ENCODE peak calls at places on chromosomes 6 and 20, in six cellular contexts. M is IMR-90, O is spleen, U is ovary, V is fibroblast of pulmonary artery, G is heart left ventricle. K is an unnamed sample.
A peak's percentile ranks its signal among the peaks of the same experiment; 100 is the strongest.

GRCh38 chr6:65546894-65547293 is 160.1 kb downstream of the EYS start:
- DNase-seq in G (no peak), O (no peak), U (no peak), V (no peak), M (no peak), K (no peak)

GRCh38 chr20:24503352-24503931 is 34.0 kb downstream of the SYNDIG1 start:
- DNase-seq in U (no peak), O (no peak), V (peak; percentile 20), M (peak; percentile 13), G (peak; percentile 73), K (no peak)

GRCh38 chr6:149636116-149636515 is 12.4 kb downstream of the KATNA1 start:
- DNase-seq in V (peak; percentile 46), M (peak; percentile 63), U (no peak), O (no peak), G (no peak), K (no peak)

GRCh38 chr6:87904041-87904440 is 143.6 kb upstream of the SPACA1 start:
- DNase-seq in U (no peak), O (no peak), V (no peak), M (no peak), G (no peak), K (no peak)

GRCh38 chr20:12159266-12159665 is 241.6 kb downstream of the BTBD3 start:
- DNase-seq in U (no peak), O (no peak), G (no peak), M (peak; percentile 3), V (no peak), K (no peak)

GRCh38 chr6:36671687-36672375 is 6.7 kb upstream of the CDKN1A start:
- DNase-seq in M (no peak), O (no peak), U (no peak), G (no peak), V (no peak), K (no peak)

GRCh38 chr6:128495536-128496333 is 24.7 kb downstream of the PTPRK start:
- DNase-seq in G (no peak), V (no peak), M (no peak), O (no peak), U (no peak), K (no peak)

GRCh38 chr20:37142708-37143107 is 36.4 kb upstream of the RPN2 start:
- DNase-seq in O (no peak), V (no peak), U (no peak), G (no peak), M (peak; percentile 6), K (no peak)

GRCh38 chr20:56909918-56910714 is 281.0 kb downstream of the TFAP2C start:
- DNase-seq in M (no peak), O (no peak), U (no peak), V (no peak), G (no peak), K (no peak)

GRCh38 chr6:107812370-107812769 is 11.7 kb downstream of the SCML4 start:
- DNase-seq in G (no peak), V (no peak), O (no peak), U (no peak), M (no peak), K (no peak)

GRCh38 chr6:156780117-156780641 is 3.0 kb downstream of the ARID1B start:
- DNase-seq in V (peak; percentile 95), U (no peak), G (no peak), M (peak; percentile 96), O (no peak), K (peak; percentile 84)

GRCh38 chr20:57526067-57526884 is 1.3 kb upstream of the CTCFL start:
- DNase-seq in V (no peak), O (no peak), U (no peak), M (no peak), G (no peak), K (no peak)

GRCh38 chr6:17758113-17758512 is 51.4 kb upstream of the NUP153 start:
- DNase-seq in G (no peak), M (peak; percentile 5), V (no peak), U (no peak), O (no peak), K (no peak)

GRCh38 chr6:7216941-7217621 is 95.9 kb downstream of the SSR1 start:
- DNase-seq in U (no peak), V (peak; percentile 15), M (no peak), G (peak; percentile 77), O (no peak), K (no peak)

GRCh38 chr6:142009647-142010046 is 123.1 kb upstream of the GJE1 start:
- DNase-seq in U (no peak), M (peak; percentile 72), V (peak; percentile 60), O (no peak), G (no peak), K (no peak)

GRCh38 chr20:59428441-59429205 is 128.2 kb downstream of the EDN3 start:
- DNase-seq in O (no peak), M (no peak), U (no peak), V (no peak), G (no peak), K (no peak)
- TF ChIP-seq CTCF in O (no peak), M (no peak), U (no peak), V (no peak), G (peak; percentile 13), K (no peak)

DNA sequence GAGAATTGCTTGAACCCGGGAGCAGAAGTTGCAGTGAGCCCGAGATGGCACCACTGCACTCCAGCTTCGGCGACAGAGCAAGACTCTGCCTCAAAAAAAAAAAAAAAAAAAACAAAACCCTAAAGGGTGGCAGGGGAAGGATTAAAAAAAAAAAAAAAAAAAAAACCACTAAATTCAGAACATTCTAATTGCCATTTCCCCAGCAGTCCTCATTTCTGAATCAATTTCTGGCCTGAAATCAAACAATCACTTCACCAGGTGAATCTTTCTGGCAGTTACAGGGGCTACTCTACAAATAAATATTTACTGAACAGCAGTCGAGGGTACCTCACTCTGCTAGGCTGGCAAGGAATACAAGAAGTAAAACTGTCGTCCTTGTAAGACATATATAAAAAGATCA is 1.2 kb downstream of the UQCC1 start:
- DNase-seq in U (no peak), O (no peak), M (no peak), V (no peak), G (no peak), K (no peak)
- H3K4me3 ChIP-seq in U (no peak overlapping the region), O (peak overlapping the region; percentile 77), M (peak overlapping the region; percentile 82), V (peak overlapping the region; percentile 98), G (no peak overlapping the region), K (peak overlapping the region; percentile 88)

GRCh38 chr6:72458521-72458920 is 163.3 kb upstream of the KCNQ5 start:
- DNase-seq in V (no peak), O (no peak), M (no peak), U (no peak), G (no peak), K (no peak)

GRCh38 chr6:72461144-72461543 is 160.7 kb upstream of the KCNQ5 start:
- DNase-seq in O (no peak), G (no peak), V (peak; percentile 13), U (no peak), M (peak; percentile 61), K (no peak)

GRCh38 chr6:72457738-72458137 is 164.1 kb upstream of the KCNQ5 start:
- DNase-seq in M (no peak), G (no peak), V (no peak), U (no peak), O (no peak), K (no peak)
- TF ChIP-seq CTCF in M (no peak), G (no peak), V (no peak), U (no peak), O (no peak), K (no peak)

GRCh38 chr20:62951896-62952372 is 575 bp upstream of the SLC17A9 start:
- DNase-seq in O (peak; percentile 78), V (no peak), U (no peak), M (no peak), G (no peak), K (no peak)
- H3K4me3 ChIP-seq in O (peak overlapping the region; percentile 48), V (no peak overlapping the region), U (no peak overlapping the region), M (peak overlapping the region; percentile 25), G (no peak overlapping the region), K (peak overlapping the region; percentile 49)

DNA sequence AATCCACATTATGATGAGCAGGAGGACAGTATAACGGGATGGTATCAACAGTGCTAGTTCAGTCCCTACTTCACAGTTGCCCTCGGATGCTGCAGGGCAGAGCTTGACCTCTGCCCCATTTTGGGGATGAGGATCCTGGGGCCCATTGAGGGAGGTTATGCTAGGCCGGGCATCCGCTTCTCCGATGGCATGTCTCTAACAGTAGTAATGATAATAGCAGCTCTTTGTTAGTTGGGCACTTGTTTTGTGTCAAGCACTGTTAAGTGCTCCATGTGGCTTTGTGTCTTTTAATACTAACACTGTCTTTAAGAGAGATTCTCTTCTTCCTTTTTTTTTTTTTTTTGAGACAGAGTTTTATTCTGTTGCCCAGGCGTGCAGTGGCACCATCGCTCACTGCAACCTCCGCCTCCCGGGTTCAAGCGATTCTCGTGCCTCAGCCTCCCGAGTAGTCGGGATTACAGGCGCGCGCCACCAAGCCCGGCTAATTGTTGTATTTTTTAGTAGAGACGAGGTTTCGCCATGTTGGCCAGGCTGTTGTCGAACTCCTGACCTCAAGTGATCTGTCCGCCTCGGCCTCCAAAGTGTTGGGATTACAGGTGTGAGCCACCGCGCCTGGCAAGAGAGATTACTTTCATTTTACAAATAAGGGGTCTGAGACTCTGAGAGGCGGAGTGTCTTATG is 1.1 kb downstream of the MAPRE1 start:
- DNase-seq in M (no peak), O (peak; percentile 78), G (no peak), U (peak; percentile 34), V (no peak), K (no peak)
- TF ChIP-seq CTCF in M (no peak), O (no peak), G (no peak), U (no peak), V (no peak), K (no peak)

GRCh38 chr20:49560646-49561045 is 7.3 kb downstream of the PTGIS start:
- DNase-seq in V (no peak), M (no peak), G (no peak), O (no peak), U (peak; percentile 26), K (no peak)

GRCh38 chr20:49561256-49561655 is 6.7 kb downstream of the PTGIS start:
- DNase-seq in M (no peak), U (peak; percentile 26), O (no peak), G (no peak), V (no peak), K (no peak)

GRCh38 chr20:49560186-49560585 is 7.8 kb downstream of the PTGIS start:
- DNase-seq in M (no peak), V (no peak), G (no peak), O (no peak), U (no peak), K (no peak)

GRCh38 chr20:49558826-49559225 is 9.1 kb downstream of the PTGIS start:
- DNase-seq in O (no peak), M (no peak), G (no peak), U (no peak), V (no peak), K (no peak)

GRCh38 chr20:49559411-49560081 is 8.4 kb downstream of the PTGIS start:
- DNase-seq in O (no peak), M (no peak), U (no peak), V (peak; percentile 88), G (no peak), K (no peak)
- H3K4me3 ChIP-seq in O (no peak overlapping the region), M (no peak overlapping the region), U (no peak overlapping the region), V (no peak overlapping the region), G (no peak overlapping the region), K (no peak overlapping the region)

DNA sequence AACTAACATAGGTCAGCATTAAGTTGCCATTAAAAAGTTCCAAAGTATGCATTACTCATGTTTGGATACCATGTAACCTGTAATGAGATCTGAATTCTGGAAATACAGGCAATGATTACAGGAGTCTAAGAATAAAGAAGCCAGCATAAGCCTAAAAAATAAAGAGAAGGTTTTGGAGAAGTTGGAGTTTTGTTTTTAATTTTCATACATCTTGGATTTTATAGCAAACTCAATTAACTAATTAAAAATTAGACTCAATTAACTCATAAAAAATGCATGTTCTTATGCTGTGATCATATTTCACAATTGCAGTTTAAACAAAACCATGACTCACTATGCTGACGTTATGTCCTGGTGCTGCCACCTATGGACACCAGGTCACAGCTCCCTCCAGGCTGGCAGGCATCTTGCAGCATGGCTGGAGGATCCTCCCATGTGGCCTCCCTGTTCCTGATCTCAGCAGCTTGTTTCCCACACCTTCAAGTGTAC is 648.8 kb upstream of the AGPAT4 start:
- DNase-seq in V (peak; percentile 47), M (peak; percentile 65), U (no peak), G (peak; percentile 59), O (no peak), K (no peak)
- TF ChIP-seq CTCF in V (peak; percentile 27), M (no peak), U (no peak), G (peak; percentile 55), O (peak; percentile 20), K (no peak)